ENCODE peak calls at places on chromosomes 7 and 10, in six cellular contexts. One of them, this sample, is unnamed.

GRCh38 chr10:1253476-1254353 is 197.5 kb downstream of the WDR37 start:
- DNase-seq in A549: no peak
- DNase-seq in fibroblast of villous mesenchyme: no peak
- DNase-seq in suprapubic skin: no peak
- DNase-seq in H7: no peak
- DNase-seq in AG04450: no peak
- DNase-seq in this sample: no peak

GRCh38 chr10:77103213-77103612 is 534.4 kb downstream of the KCNMA1 start:
- DNase-seq in A549: no peak
- DNase-seq in fibroblast of villous mesenchyme: no peak
- DNase-seq in suprapubic skin: no peak
- DNase-seq in H7: no peak
- DNase-seq in AG04450: no peak
- DNase-seq in this sample: no peak

GRCh38 chr7:140275069-140275961 is 98.5 kb upstream of the KDM7A start:
- DNase-seq in A549: no peak
- DNase-seq in fibroblast of villous mesenchyme: peak
- DNase-seq in suprapubic skin: peak
- DNase-seq in H7: no peak
- DNase-seq in AG04450: no peak
- DNase-seq in this sample: no peak

GRCh38 chr7:156895024-156895780 is 2.2 kb upstream of the LMBR1 start:
- DNase-seq in A549: no peak
- DNase-seq in fibroblast of villous mesenchyme: no peak
- DNase-seq in suprapubic skin: no peak
- DNase-seq in H7: no peak
- DNase-seq in AG04450: no peak
- DNase-seq in this sample: no peak

GRCh38 chr7:38394703-38395102 is 121.3 kb upstream of the TARP start:
- DNase-seq in A549: no peak
- DNase-seq in fibroblast of villous mesenchyme: no peak
- DNase-seq in suprapubic skin: no peak
- DNase-seq in H7: no peak
- DNase-seq in AG04450: no peak
- DNase-seq in this sample: no peak

GRCh38 chr10:11578802-11579255 is 32.6 kb downstream of the USP6NL start:
- DNase-seq in A549: no peak
- DNase-seq in fibroblast of villous mesenchyme: no peak
- DNase-seq in suprapubic skin: no peak
- DNase-seq in H7: no peak
- DNase-seq in AG04450: no peak
- DNase-seq in this sample: no peak

GRCh38 chr7:49346200-49346899 is 422.0 kb downstream of the CDC14C start:
- DNase-seq in A549: no peak
- DNase-seq in fibroblast of villous mesenchyme: no peak
- DNase-seq in suprapubic skin: no peak
- DNase-seq in H7: no peak
- DNase-seq in AG04450: no peak
- DNase-seq in this sample: no peak

GRCh38 chr10:114077815-114078219 is 34.2 kb downstream of the ADRB1 start:
- DNase-seq in A549: peak
- DNase-seq in fibroblast of villous mesenchyme: no peak
- DNase-seq in suprapubic skin: no peak
- DNase-seq in H7: peak
- DNase-seq in AG04450: no peak
- DNase-seq in this sample: no peak

GRCh38 chr7:25831901-25832411 is 320.0 kb upstream of the NFE2L3 start:
- DNase-seq in A549: no peak
- DNase-seq in fibroblast of villous mesenchyme: peak
- DNase-seq in suprapubic skin: no peak
- DNase-seq in H7: no peak
- DNase-seq in AG04450: no peak
- DNase-seq in this sample: no peak

GRCh38 chr7:411677-412312 is 107.9 kb downstream of the PDGFA start:
- DNase-seq in A549: no peak
- DNase-seq in fibroblast of villous mesenchyme: no peak
- DNase-seq in suprapubic skin: peak
- DNase-seq in H7: peak
- DNase-seq in AG04450: no peak
- DNase-seq in this sample: no peak

GRCh38 chr7:150955519-150956394 is 22.4 kb downstream of the KCNH2 start:
- DNase-seq in A549: no peak
- DNase-seq in fibroblast of villous mesenchyme: peak
- DNase-seq in suprapubic skin: no peak
- DNase-seq in H7: peak
- DNase-seq in AG04450: no peak
- DNase-seq in this sample: no peak

GRCh38 chr10:129755075-129756020 is 208.7 kb downstream of the EBF3 start:
- DNase-seq in A549: no peak
- DNase-seq in fibroblast of villous mesenchyme: no peak
- DNase-seq in suprapubic skin: peak
- DNase-seq in H7: no peak
- DNase-seq in AG04450: no peak
- DNase-seq in this sample: no peak

GRCh38 chr7:143379607-143380263 is 1.4 kb upstream of the ZYX start:
- DNase-seq in A549: peak
- DNase-seq in fibroblast of villous mesenchyme: no peak
- DNase-seq in suprapubic skin: no peak
- DNase-seq in H7: no peak
- DNase-seq in AG04450: no peak
- DNase-seq in this sample: no peak
- H3K4me3 ChIP-seq in A549: peak
- H3K4me3 ChIP-seq in fibroblast of villous mesenchyme: peak
- H3K4me3 ChIP-seq in suprapubic skin: peak
- H3K4me3 ChIP-seq in H7: peak
- H3K4me3 ChIP-seq in AG04450: peak
- H3K4me3 ChIP-seq in this sample: peak

GRCh38 chr10:80185522-80186299 is 19.6 kb downstream of the ANXA11 start:
- DNase-seq in A549: no peak
- DNase-seq in fibroblast of villous mesenchyme: no peak
- DNase-seq in suprapubic skin: no peak
- DNase-seq in H7: no peak
- DNase-seq in AG04450: no peak
- DNase-seq in this sample: no peak

GRCh38 chr10:80184291-80184690 is 21.0 kb downstream of the ANXA11 start:
- DNase-seq in A549: no peak
- DNase-seq in fibroblast of villous mesenchyme: peak
- DNase-seq in suprapubic skin: no peak
- DNase-seq in H7: no peak
- DNase-seq in AG04450: no peak
- DNase-seq in this sample: no peak

GRCh38 chr10:80187465-80188409 is 17.6 kb downstream of the ANXA11 start:
- DNase-seq in A549: no peak
- DNase-seq in fibroblast of villous mesenchyme: peak
- DNase-seq in suprapubic skin: no peak
- DNase-seq in H7: no peak
- DNase-seq in AG04450: no peak
- DNase-seq in this sample: no peak

GRCh38 chr10:80187060-80187459 is 18.3 kb downstream of the ANXA11 start:
- DNase-seq in A549: no peak
- DNase-seq in fibroblast of villous mesenchyme: no peak
- DNase-seq in suprapubic skin: no peak
- DNase-seq in H7: no peak
- DNase-seq in AG04450: no peak
- DNase-seq in this sample: no peak

GRCh38 chr10:80186364-80187012 is 18.8 kb downstream of the ANXA11 start:
- DNase-seq in A549: no peak
- DNase-seq in fibroblast of villous mesenchyme: no peak
- DNase-seq in suprapubic skin: no peak
- DNase-seq in H7: no peak
- DNase-seq in AG04450: no peak
- DNase-seq in this sample: no peak
- H3K4me3 ChIP-seq in A549: no peak
- H3K4me3 ChIP-seq in fibroblast of villous mesenchyme: no peak
- H3K4me3 ChIP-seq in suprapubic skin: no peak
- H3K4me3 ChIP-seq in H7: no peak
- H3K4me3 ChIP-seq in AG04450: no peak
- H3K4me3 ChIP-seq in this sample: no peak

DNA sequence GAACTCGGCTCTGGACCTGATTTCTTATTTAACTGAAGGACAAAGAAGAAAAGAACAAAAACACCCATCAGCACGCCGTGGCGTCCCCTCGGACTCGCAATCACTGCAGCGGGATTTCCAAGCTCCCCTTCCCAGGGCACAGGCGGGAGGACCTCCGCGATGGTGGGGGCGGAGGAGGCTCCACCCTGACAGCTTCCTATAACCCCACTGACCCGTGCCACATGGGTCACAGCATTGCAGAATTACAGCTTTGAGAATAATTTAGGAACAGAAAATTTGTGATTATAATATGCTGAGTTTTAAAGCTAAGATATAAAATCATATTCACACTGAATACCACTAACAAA is 129.7 kb upstream of the SEC61G start:
- DNase-seq in A549: no peak
- DNase-seq in fibroblast of villous mesenchyme: no peak
- DNase-seq in suprapubic skin: no peak
- DNase-seq in H7: peak
- DNase-seq in AG04450: no peak
- DNase-seq in this sample: no peak
- H3K4me3 ChIP-seq in A549: peak
- H3K4me3 ChIP-seq in fibroblast of villous mesenchyme: peak
- H3K4me3 ChIP-seq in suprapubic skin: peak
- H3K4me3 ChIP-seq in H7: peak
- H3K4me3 ChIP-seq in AG04450: peak
- H3K4me3 ChIP-seq in this sample: peak

GRCh38 chr7:19772323-19772722 is 1.1 kb downstream of the TMEM196 start:
- DNase-seq in A549: no peak
- DNase-seq in fibroblast of villous mesenchyme: no peak
- DNase-seq in suprapubic skin: no peak
- DNase-seq in H7: peak
- DNase-seq in AG04450: no peak
- DNase-seq in this sample: peak

GRCh38 chr7:19776981-19777380 is 3.6 kb upstream of the TMEM196 start:
- DNase-seq in A549: no peak
- DNase-seq in fibroblast of villous mesenchyme: no peak
- DNase-seq in suprapubic skin: no peak
- DNase-seq in H7: no peak
- DNase-seq in AG04450: no peak
- DNase-seq in this sample: no peak

GRCh38 chr7:19772858-19773337 is 519 bp downstream of the TMEM196 start:
- DNase-seq in A549: peak
- DNase-seq in fibroblast of villous mesenchyme: peak
- DNase-seq in suprapubic skin: peak
- DNase-seq in H7: peak
- DNase-seq in AG04450: no peak
- DNase-seq in this sample: peak

GRCh38 chr7:19773361-19773760 is at the start of gene TMEM196:
- DNase-seq in A549: no peak
- DNase-seq in fibroblast of villous mesenchyme: no peak
- DNase-seq in suprapubic skin: no peak
- DNase-seq in H7: peak
- DNase-seq in AG04450: no peak
- DNase-seq in this sample: no peak
- H3K4me3 ChIP-seq in A549: peak
- H3K4me3 ChIP-seq in fibroblast of villous mesenchyme: peak
- H3K4me3 ChIP-seq in suprapubic skin: peak
- H3K4me3 ChIP-seq in H7: peak
- H3K4me3 ChIP-seq in AG04450: no peak
- H3K4me3 ChIP-seq in this sample: peak

GRCh38 chr10:58970160-58970915 is 206.1 kb upstream of the PHYHIPL start:
- DNase-seq in A549: no peak
- DNase-seq in fibroblast of villous mesenchyme: no peak
- DNase-seq in suprapubic skin: no peak
- DNase-seq in H7: no peak
- DNase-seq in AG04450: no peak
- DNase-seq in this sample: no peak

GRCh38 chr10:58971211-58971610 is 205.2 kb upstream of the PHYHIPL start:
- DNase-seq in A549: no peak
- DNase-seq in fibroblast of villous mesenchyme: no peak
- DNase-seq in suprapubic skin: no peak
- DNase-seq in H7: no peak
- DNase-seq in AG04450: no peak
- DNase-seq in this sample: no peak

GRCh38 chr10:58965855-58966254 is 210.6 kb upstream of the PHYHIPL start:
- DNase-seq in A549: no peak
- DNase-seq in fibroblast of villous mesenchyme: no peak
- DNase-seq in suprapubic skin: no peak
- DNase-seq in H7: no peak
- DNase-seq in AG04450: no peak
- DNase-seq in this sample: no peak

GRCh38 chr10:58969578-58969977 is 206.9 kb upstream of the PHYHIPL start:
- DNase-seq in A549: no peak
- DNase-seq in fibroblast of villous mesenchyme: no peak
- DNase-seq in suprapubic skin: no peak
- DNase-seq in H7: no peak
- DNase-seq in AG04450: no peak
- DNase-seq in this sample: no peak

DNA sequence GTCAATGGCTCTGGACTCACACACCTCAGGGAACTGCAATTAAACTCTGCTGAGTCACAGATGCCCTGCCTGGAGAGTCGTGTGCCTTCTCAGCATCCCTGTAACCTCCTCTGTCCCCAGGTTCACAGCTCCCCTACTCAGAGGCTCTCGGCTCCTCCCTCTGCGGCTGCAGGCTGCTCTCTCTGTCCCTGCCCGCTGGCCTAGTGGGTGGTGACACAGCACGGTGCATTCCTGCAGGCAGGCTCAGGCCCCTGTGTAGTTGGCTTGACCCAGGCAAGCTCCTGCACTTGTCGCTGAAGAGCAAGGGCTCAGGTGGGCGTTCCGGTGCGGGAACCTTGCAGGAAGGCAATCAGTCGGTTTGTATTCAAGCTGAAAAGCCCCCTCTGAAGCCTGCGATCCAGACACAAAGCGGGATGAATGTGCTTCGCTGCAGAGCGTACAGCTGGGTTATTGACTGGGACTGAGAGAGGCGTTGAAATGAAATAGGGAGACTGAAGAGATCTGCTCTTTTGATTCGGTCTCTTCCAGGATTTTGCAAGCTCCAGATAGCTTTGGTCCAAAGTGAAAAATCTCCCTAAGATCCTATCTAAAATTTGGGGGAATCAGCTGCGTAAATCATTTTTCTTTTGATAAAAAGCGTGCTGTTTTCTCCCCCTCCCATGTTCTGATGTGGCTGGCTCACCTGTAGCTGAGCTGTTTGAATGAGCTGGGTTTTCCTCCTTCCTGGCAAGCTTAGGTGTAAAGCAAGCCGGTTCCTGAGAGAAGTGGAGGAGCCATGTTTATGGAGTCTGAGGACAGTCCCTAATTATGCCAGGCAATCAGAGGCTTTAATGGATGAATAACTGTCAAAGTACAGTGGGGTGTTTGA is 208.7 kb upstream of the PHYHIPL start:
- DNase-seq in A549: peak
- DNase-seq in fibroblast of villous mesenchyme: no peak
- DNase-seq in suprapubic skin: no peak
- DNase-seq in H7: peak
- DNase-seq in AG04450: no peak
- DNase-seq in this sample: peak
- H3K4me3 ChIP-seq in A549: no peak
- H3K4me3 ChIP-seq in fibroblast of villous mesenchyme: no peak
- H3K4me3 ChIP-seq in suprapubic skin: no peak
- H3K4me3 ChIP-seq in H7: peak
- H3K4me3 ChIP-seq in AG04450: no peak
- H3K4me3 ChIP-seq in this sample: no peak

GRCh38 chr10:119654540-119654939 is 3.4 kb downstream of the BAG3 start:
- DNase-seq in A549: peak
- DNase-seq in fibroblast of villous mesenchyme: peak
- DNase-seq in suprapubic skin: peak
- DNase-seq in H7: peak
- DNase-seq in AG04450: no peak
- DNase-seq in this sample: no peak
- H3K4me3 ChIP-seq in A549: peak
- H3K4me3 ChIP-seq in fibroblast of villous mesenchyme: peak
- H3K4me3 ChIP-seq in suprapubic skin: peak
- H3K4me3 ChIP-seq in H7: no peak
- H3K4me3 ChIP-seq in AG04450: peak
- H3K4me3 ChIP-seq in this sample: no peak

This sample was measured in pancreas.